ENCODE peak calls at places on chromosomes 12 and 14, in five cellular contexts. H is naive thymus-derived CD4-positive, alpha-beta T cell; X is EL; R is aorta; T is GM03348. V is an unnamed sample.

GRCh38 chr14:85195872-85196477 is 334.0 kb upstream of the FLRT2 start:
- DNase-seq in X (peak), T (peak), R (no peak), H (no peak), V (no peak)

GRCh38 chr14:96167224-96168148 is 37.2 kb upstream of the BDKRB2 start:
- DNase-seq in X (peak), R (no peak), T (peak), H (no peak), V (no peak)

GRCh38 chr12:8662592-8662991 is at the start of gene MFAP5:
- DNase-seq in T (peak), X (peak), R (no peak), H (no peak), V (no peak)

GRCh38 chr12:72075401-72075800 is 136.8 kb downstream of the TPH2 start:
- DNase-seq in R (no peak), H (no peak), X (no peak), T (no peak), V (no peak)

GRCh38 chr12:54050479-54050805 is 3.2 kb upstream of the HOXC4 start:
- DNase-seq in H (no peak), X (no peak), R (no peak), T (no peak), V (no peak)

GRCh38 chr12:131854861-131855476 is 26.8 kb downstream of the MMP17 start:
- DNase-seq in X (no peak), T (no peak), R (peak), H (no peak), V (no peak)

GRCh38 chr14:98182385-98183055 is 1089.5 kb downstream of the BCL11B start:
- DNase-seq in X (no peak), T (no peak), R (no peak), H (no peak), V (no peak)

GRCh38 chr12:46933947-46934346 is 108.2 kb upstream of the SLC38A4 start:
- DNase-seq in T (peak), H (peak), X (peak), R (no peak), V (no peak)

GRCh38 chr12:94429633-94430032 is 30.0 kb downstream of the CEP83 start:
- DNase-seq in H (no peak), T (no peak), X (no peak), R (no peak), V (no peak)

GRCh38 chr12:10716704-10717315 is 6.3 kb downstream of the YBX3 start:
- DNase-seq in T (peak), H (no peak), X (peak), R (peak), V (no peak)

GRCh38 chr12:12924169-12924568 is 27.8 kb downstream of the GPRC5D start:
- DNase-seq in X (no peak), R (no peak), T (no peak), H (no peak), V (no peak)

GRCh38 chr12:87136330-87136976 is 880.3 kb upstream of the MGAT4C start:
- DNase-seq in T (no peak), X (no peak), H (no peak), R (no peak), V (no peak)

GRCh38 chr14:54219281-54220121 is 177.3 kb upstream of the CDKN3 start:
- DNase-seq in R (no peak), H (no peak), X (no peak), T (no peak), V (no peak)

GRCh38 chr14:92039073-92039719 is 663 bp downstream of the TRIP11 start:
- DNase-seq in T (peak), R (no peak), H (peak), X (peak), V (no peak)

GRCh38 chr12:43957732-43958131 is 121.9 kb downstream of the TMEM117 start:
- DNase-seq in H (peak), T (peak), X (peak), R (no peak), V (no peak)

GRCh38 chr12:6630696-6631095 is 5.1 kb downstream of the LPAR5 start:
- DNase-seq in R (no peak), H (no peak), T (no peak), X (no peak), V (no peak)

GRCh38 chr14:89303452-89304435 is 113.3 kb downstream of the FOXN3 start:
- DNase-seq in R (peak), T (peak), X (peak), H (peak), V (peak)

GRCh38 chr12:4282892-4283511 is 9.4 kb downstream of the CCND2 start:
- DNase-seq in H (no peak), X (no peak), R (no peak), T (no peak), V (no peak)

GRCh38 chr12:94841171-94841570 is 162.3 kb downstream of the NDUFA12 start:
- DNase-seq in T (no peak), X (no peak), H (no peak), R (no peak), V (no peak)

GRCh38 chr14:55317503-55317902 is 46.3 kb downstream of the FBXO34 start:
- DNase-seq in H (no peak), T (no peak), X (no peak), R (no peak), V (no peak)

GRCh38 chr14:76329150-76329881 is 46.6 kb upstream of the ESRRB start:
- DNase-seq in X (no peak), R (no peak), T (no peak), H (no peak), V (no peak)

GRCh38 chr12:122807651-122808050 is 27.6 kb upstream of the HIP1R start:
- DNase-seq in X (no peak), T (no peak), H (no peak), R (no peak), V (no peak)

GRCh38 chr12:128008341-128008740 is 258.6 kb upstream of the TMEM132C start:
- DNase-seq in H (no peak), T (no peak), R (no peak), X (peak), V (no peak)

GRCh38 chr12:9086087-9086486 is 29.6 kb downstream of the A2M start:
- DNase-seq in X (no peak), R (no peak), T (no peak), H (no peak), V (no peak)

GRCh38 chr14:79411403-79412174 is 799.7 kb downstream of the DIO2 start:
- DNase-seq in R (no peak), X (peak), H (no peak), T (no peak), V (no peak)

GRCh38 chr14:99879401-99880295 is 86.4 kb downstream of the EML1 start:
- DNase-seq in X (peak), H (no peak), R (no peak), T (peak), V (no peak)

GRCh38 chr14:81303258-81303935 is 82.6 kb upstream of the GTF2A1 start:
- DNase-seq in R (no peak), H (no peak), T (no peak), X (no peak), V (no peak)

V was measured in NCI-H1436 treated with DMSO at 0.1 percent for 48 hours.